ENCODE peak calls at places on chromosomes 12 and 14, in five cellular contexts. B is upper lobe of right lung, Q is SK-MEL-5, E is EL, F is activated T-cell treated with anti-CD3 and anti-CD28 coated beads for 48 hours. D is an unnamed sample.

GRCh38 chr14:99522457-99522891 is 41.3 kb downstream of the CCNK start:
- DNase-seq in Q (no peak), F (no peak), E (peak), B (no peak), D (no peak)

GRCh38 chr12:58639323-58639934 is 280.9 kb downstream of the LRIG3 start:
- DNase-seq in Q (no peak), F (no peak), E (peak), B (no peak), D (no peak)

GRCh38 chr12:68447807-68448138 is 115.6 kb upstream of the MDM1 start:
- DNase-seq in F (no peak), E (no peak), Q (no peak), B (no peak), D (no peak)

GRCh38 chr12:101935769-101936741 is 58.7 kb downstream of the DRAM1 start:
- DNase-seq in E (peak), B (no peak), Q (peak), F (no peak), D (no peak)

GRCh38 chr12:78431931-78432330 is 432.6 kb upstream of the SYT1 start:
- DNase-seq in B (no peak), Q (no peak), E (peak), F (no peak), D (no peak)

GRCh38 chr12:57517187-57517586 is 3.1 kb downstream of the DDIT3 start:
- DNase-seq in F (no peak), B (no peak), Q (no peak), E (peak), D (no peak)

GRCh38 chr14:99995700-99996356 is 69.4 kb upstream of the EVL start:
- DNase-seq in F (peak), B (no peak), Q (peak), E (peak), D (peak)

GRCh38 chr12:22299294-22299912 is 35.1 kb downstream of the ST8SIA1 start:
- DNase-seq in E (no peak), B (no peak), F (no peak), Q (no peak), D (no peak)

GRCh38 chr12:55705802-55706402 is 1.8 kb downstream of the ITGA7 start:
- DNase-seq in Q (peak), B (no peak), F (no peak), E (no peak), D (no peak)

GRCh38 chr12:65306603-65307501 is 28.4 kb downstream of the MSRB3 start:
- DNase-seq in Q (peak), F (no peak), B (no peak), E (peak), D (peak)

D was measured in cerebellum.